ENCODE peak calls at places on chromosomes 5 and 9, in seven cellular contexts. D, Q, F, I, H, W and X are unnamed samples.

GRCh38 chr5:157965040-157965439 is 106.1 kb upstream of the CLINT1 start:
- DNase-seq in D (no peak), Q (no peak), F (no peak), I (no peak), H (no peak), W (peak), X (no peak)

GRCh38 chr9:129785866-129786265 is 17.1 kb upstream of the TOR1B start:
- DNase-seq in D (no peak), Q (no peak), F (no peak), I (no peak), H (no peak), W (no peak), X (no peak)

GRCh38 chr9:92600742-92601261 is 65.0 kb upstream of the ECM2 start:
- DNase-seq in D (peak), Q (no peak), F (no peak), I (no peak), H (no peak), W (no peak), X (no peak)

GRCh38 chr5:154092356-154092755 is 53.6 kb downstream of the MFAP3 start:
- DNase-seq in D (peak), Q (no peak), F (no peak), I (no peak), H (no peak), W (peak), X (no peak)

GRCh38 chr5:140951636-140952035 is 14.6 kb upstream of the PCDHAC2 start:
- DNase-seq in D (no peak), Q (no peak), F (no peak), I (no peak), H (no peak), W (no peak), X (no peak)

GRCh38 chr5:6682239-6682638 is 31.0 kb upstream of the TENT4A start:
- DNase-seq in D (no peak), Q (no peak), F (no peak), I (no peak), H (no peak), W (no peak), X (no peak)

GRCh38 chr9:115115924-115116323 is 2.0 kb downstream of the TNC start:
- DNase-seq in D (peak), Q (no peak), F (no peak), I (no peak), H (no peak), W (no peak), X (no peak)

GRCh38 chr5:36152324-36153298 is 700 bp downstream of the SKP2 start:
- DNase-seq in D (peak), Q (no peak), F (no peak), I (no peak), H (no peak), W (peak), X (no peak)

GRCh38 chr5:11143456-11144267 is 382.6 kb upstream of the DAP start:
- DNase-seq in D (no peak), Q (no peak), F (no peak), I (no peak), H (no peak), W (no peak), X (no peak)

GRCh38 chr9:6068983-6069382 is 53.6 kb upstream of the RANBP6 start:
- DNase-seq in D (no peak), Q (no peak), F (no peak), I (no peak), H (no peak), W (no peak), X (no peak)

GRCh38 chr9:86021166-86021565 is 78.2 kb downstream of the GOLM1 start:
- DNase-seq in D (no peak), Q (no peak), F (no peak), I (no peak), H (no peak), W (no peak), X (no peak)

GRCh38 chr5:848671-849111 is 2.1 kb downstream of the ZDHHC11 start:
- DNase-seq in D (no peak), Q (no peak), F (no peak), I (peak), H (peak), W (no peak), X (peak)

GRCh38 chr5:27290166-27290565 is 251.8 kb upstream of the CDH9 start:
- DNase-seq in D (no peak), Q (no peak), F (no peak), I (no peak), H (no peak), W (peak), X (no peak)

GRCh38 chr9:14441976-14442651 is 128.2 kb upstream of the NFIB start:
- DNase-seq in D (peak), Q (no peak), F (no peak), I (no peak), H (no peak), W (peak), X (no peak)

GRCh38 chr5:41112486-41113455 is 41.6 kb upstream of the MROH2B start:
- DNase-seq in D (peak), Q (no peak), F (no peak), I (no peak), H (no peak), W (no peak), X (no peak)